ENCODE peak calls at places on chromosomes 12 and 14, in seven cellular contexts. W, U, N, T, Z, G and J are unnamed samples.

GRCh38 chr12:89960011-89960507 is 251.4 kb upstream of the ATP2B1 start:
- DNase-seq in U (peak; percentile 74), T (no peak), G (no peak), N (no peak), Z (no peak), W (peak; percentile 58), J (peak; percentile 52)

GRCh38 chr12:68827895-68828294 is 19.9 kb downstream of the MDM2 start:
- DNase-seq in G (no peak), U (no peak), N (no peak), W (no peak), T (no peak), Z (no peak), J (no peak)

GRCh38 chr14:70555890-70556289 is 21.1 kb upstream of the ADAM20 start:
- DNase-seq in T (no peak), Z (no peak), U (no peak), G (peak; percentile 40), W (peak; percentile 33), N (no peak), J (peak; percentile 2)

GRCh38 chr14:58922211-58922940 is 266.1 kb upstream of the DAAM1 start:
- DNase-seq in T (no peak), N (no peak), W (peak; percentile 46), Z (no peak), U (peak; percentile 66), G (no peak), J (no peak)

GRCh38 chr12:130799051-130799450 is 40.0 kb downstream of the STX2 start:
- DNase-seq in G (no peak), N (no peak), Z (no peak), W (no peak), T (no peak), U (no peak), J (peak; percentile 30)

GRCh38 chr14:99348816-99349609 is 77.0 kb upstream of the BCL11B start:
- DNase-seq in Z (no peak), T (no peak), G (no peak), N (no peak), W (no peak), U (peak; percentile 26), J (no peak)

GRCh38 chr12:53575502-53576264 is 50.5 kb downstream of the ATF7 start:
- DNase-seq in Z (no peak), U (no peak), G (no peak), T (no peak), N (no peak), W (peak; percentile 90), J (peak; percentile 62)

GRCh38 chr14:85221832-85222231 is 308.1 kb upstream of the FLRT2 start:
- DNase-seq in Z (no peak), G (no peak), W (no peak), T (no peak), N (no peak), U (no peak), J (no peak)

GRCh38 chr12:124904306-124905098 is 9.9 kb downstream of the UBC start:
- DNase-seq in U (peak; percentile 97), T (no peak), W (peak; percentile 95), G (peak; percentile 75), Z (peak; percentile 31), N (peak; percentile 76), J (no peak)

GRCh38 chr14:21902561-21903199 is 229.1 kb upstream of the OR4E1 start:
- DNase-seq in T (no peak), U (no peak), G (no peak), W (peak; percentile 5), N (no peak), Z (peak; percentile 16), J (no peak)

GRCh38 chr14:52998376-52999010 is 47.6 kb upstream of the FERMT2 start:
- DNase-seq in N (no peak), Z (no peak), G (no peak), W (peak; percentile 92), T (no peak), U (peak; percentile 18), J (no peak)

GRCh38 chr14:74616507-74616906 is 4.5 kb upstream of the LTBP2 start:
- DNase-seq in G (no peak), T (no peak), N (no peak), W (peak; percentile 92), U (peak; percentile 90), Z (no peak), J (peak; percentile 60)

GRCh38 chr14:53999061-53999488 is 42.5 kb upstream of the BMP4 start:
- DNase-seq in T (no peak), Z (no peak), N (peak; percentile 89), G (peak; percentile 76), W (no peak), U (peak; percentile 89), J (no peak)

GRCh38 chr12:120760349-120761245 is 35.0 kb downstream of the ACADS start:
- DNase-seq in T (no peak), G (peak; percentile 44), N (no peak), Z (no peak), W (no peak), U (no peak), J (no peak)

GRCh38 chr14:93115920-93116675 is at the start of gene ITPK1:
- DNase-seq in G (peak; percentile 88), W (peak; percentile 34), Z (peak; percentile 67), T (peak; percentile 26), N (no peak), U (peak; percentile 27), J (no peak)

GRCh38 chr12:124621296-124621660 is 53.9 kb upstream of the NCOR2 start:
- DNase-seq in G (no peak), N (no peak), U (peak; percentile 69), W (no peak), T (no peak), Z (no peak), J (no peak)